ENCODE peak calls at places on chromosome 9, in eight cellular contexts. U is dorsolateral prefrontal cortex, B is cardiac fibroblast, A is stomach, O is fibroblast of lung, S is AG10803, J is HepG2, C is psoas muscle. Y is an unnamed sample.
A peak's percentile ranks its signal among the peaks of the same experiment; 100 is the strongest.

GRCh38 chr9:33375841-33376321 is 26.5 kb downstream of the AQP7 start:
- DNase-seq in C (peak; percentile 32), S (no peak), O (no peak), J (no peak), U (peak; percentile 24), A (no peak), B (no peak), Y (no peak)

GRCh38 chr9:82117025-82117424 is 128.5 kb downstream of the SPATA31D1 start:
- DNase-seq in B (no peak), A (no peak), C (no peak), J (no peak), U (peak; percentile 5), O (peak; percentile 30), S (peak; percentile 79), Y (peak; percentile 85)

GRCh38 chr9:78029601-78030552 is 1.7 kb downstream of the GNAQ start:
- DNase-seq in O (peak; percentile 54), A (no peak), B (peak; percentile 47), S (peak; percentile 20), U (peak; percentile 29), J (no peak), C (no peak), Y (no peak)

GRCh38 chr9:136110082-136111061 is 8.3 kb downstream of the TMEM250 start:
- DNase-seq in J (no peak), U (no peak), A (no peak), B (no peak), C (no peak), O (peak; percentile 21), S (peak; percentile 22), Y (peak; percentile 31)

GRCh38 chr9:69542942-69543704 is 129.0 kb downstream of the APBA1 start:
- DNase-seq in C (no peak), U (peak; percentile 26), O (no peak), J (no peak), B (no peak), S (no peak), A (no peak), Y (peak; percentile 23)

GRCh38 chr9:83477571-83477970 is 60.6 kb downstream of the FRMD3 start:
- DNase-seq in B (peak; percentile 47), J (no peak), S (peak; percentile 42), U (no peak), O (peak; percentile 31), C (no peak), A (no peak), Y (peak; percentile 50)

GRCh38 chr9:126399251-126399650 is 72.6 kb downstream of the MVB12B start:
- DNase-seq in O (peak; percentile 57), A (no peak), J (no peak), U (peak; percentile 66), S (no peak), B (peak; percentile 18), C (no peak), Y (peak; percentile 32)

GRCh38 chr9:129815278-129815677 is 8.7 kb downstream of the TOR1A start:
- DNase-seq in S (no peak), B (no peak), A (no peak), U (no peak), C (no peak), J (no peak), O (no peak), Y (no peak)

GRCh38 chr9:98801562-98801961 is 5.2 kb upstream of the ANKS6 start:
- DNase-seq in C (no peak), U (no peak), B (no peak), A (no peak), J (no peak), O (no peak), S (no peak), Y (no peak)

GRCh38 chr9:71911061-71911907 is at the start of the genes ABHD17B and C9orf85:
- DNase-seq in A (peak; percentile 99), U (peak; percentile 100), O (peak; percentile 99), C (peak; percentile 99), J (peak; percentile 100), S (peak; percentile 99), B (peak; percentile 99), Y (peak; percentile 100)
- H3K4me3 ChIP-seq in A (peak within 1 kb of the TSS; percentile 77), U (peak within 1 kb of the TSS; percentile 90), O (peak within 1 kb of the TSS; percentile 93), C (peak within 1 kb of the TSS; percentile 98), J (peak within 1 kb of the TSS; percentile 86), S (peak within 1 kb of the TSS; percentile 76), B (peak within 1 kb of the TSS; percentile 72), Y (peak within 1 kb of the TSS; percentile 71)

GRCh38 chr9:84668204-84669007 is 1.1 kb upstream of the NTRK2 start:
- DNase-seq in B (peak; percentile 58), U (peak; percentile 90), C (peak; percentile 74), O (peak; percentile 59), A (no peak), J (no peak), S (peak; percentile 42), Y (peak; percentile 63)
- TF ChIP-seq CTCF in B (peak; percentile 15), U (peak; percentile 83), C (peak; percentile 51), O (peak; percentile 29), A (no peak), J (peak; percentile 32), S (peak; percentile 45), Y (peak; percentile 56)

GRCh38 chr9:134162212-134162775 is 2.1 kb downstream of the RNU6ATAC start:
- DNase-seq in O (no peak), A (no peak), B (no peak), U (no peak), C (no peak), J (no peak), S (no peak), Y (no peak)

GRCh38 chr9:134164879-134165278 is 515 bp upstream of the RNU6ATAC start:
- DNase-seq in J (no peak), A (no peak), B (no peak), O (no peak), C (no peak), S (no peak), U (no peak), Y (no peak)

GRCh38 chr9:134162926-134163373 is 1.4 kb downstream of the RNU6ATAC start:
- DNase-seq in J (no peak), A (no peak), B (no peak), U (no peak), O (no peak), S (no peak), C (no peak), Y (no peak)

GRCh38 chr9:134161647-134162046 is 2.7 kb downstream of the RNU6ATAC start:
- DNase-seq in A (no peak), C (no peak), U (no peak), B (no peak), J (no peak), S (no peak), O (no peak), Y (no peak)

GRCh38 chr9:134163374-134164196 is 779 bp downstream of the RNU6ATAC start:
- DNase-seq in C (peak; percentile 84), A (peak; percentile 59), B (peak; percentile 62), J (no peak), S (peak; percentile 46), U (peak; percentile 49), O (peak; percentile 55), Y (peak; percentile 47)
- H3K4me3 ChIP-seq in C (no peak overlapping the region), A (no peak overlapping the region), B (peak overlapping the region; percentile 45), J (no peak overlapping the region), S (peak overlapping the region; percentile 43), U (no peak overlapping the region), O (no peak overlapping the region), Y (no peak overlapping the region)

GRCh38 chr9:18438300-18438925 is 35.5 kb upstream of the ADAMTSL1 start:
- DNase-seq in J (no peak), C (peak; percentile 54), S (no peak), U (peak; percentile 10), O (peak; percentile 56), A (peak; percentile 29), B (peak; percentile 53), Y (peak; percentile 66)
- TF ChIP-seq CTCF in J (peak; percentile 55), C (no peak), S (peak; percentile 39), U (peak; percentile 16), O (peak; percentile 43), A (no peak), B (peak; percentile 26), Y (peak; percentile 40)

GRCh38 chr9:134128727-134129679 is 6.9 kb upstream of the WDR5 start:
- DNase-seq in C (peak; percentile 73), S (no peak), J (no peak), B (no peak), O (no peak), A (no peak), U (no peak), Y (no peak)

GRCh38 chr9:134127065-134127580 is 8.8 kb upstream of the WDR5 start:
- DNase-seq in A (no peak), S (no peak), J (no peak), O (no peak), U (no peak), B (no peak), C (peak; percentile 40), Y (no peak)

GRCh38 chr9:134126373-134126772 is 9.5 kb upstream of the WDR5 start:
- DNase-seq in J (no peak), A (no peak), C (peak; percentile 16), U (no peak), O (no peak), S (no peak), B (no peak), Y (no peak)

GRCh38 chr9:134125413-134126095 is 10.3 kb upstream of the WDR5 start:
- DNase-seq in S (no peak), A (no peak), O (no peak), B (no peak), U (no peak), C (peak; percentile 53), J (no peak), Y (no peak)

GRCh38 chr9:134127616-134128015 is 8.3 kb upstream of the WDR5 start:
- DNase-seq in O (no peak), J (no peak), A (no peak), S (no peak), B (no peak), U (no peak), C (no peak), Y (no peak)
- H3K4me3 ChIP-seq in O (no peak overlapping the region), J (no peak overlapping the region), A (no peak overlapping the region), S (no peak overlapping the region), B (no peak overlapping the region), U (no peak overlapping the region), C (no peak overlapping the region), Y (no peak overlapping the region)

GRCh38 chr9:8071445-8071798 is 271.8 kb upstream of the DMAC1 start:
- DNase-seq in B (no peak), C (no peak), S (no peak), A (no peak), J (no peak), U (no peak), O (no peak), Y (no peak)
- TF ChIP-seq CTCF in B (no peak), C (no peak), S (no peak), A (no peak), J (no peak), U (no peak), O (no peak), Y (no peak)

Y was measured in astrocyte of the spinal cord.